ENCODE peak calls at places on chromosome 5, in four cellular contexts. D is pancreas, E is hepatocyte, S is Peyer's patch. H is an unnamed sample. For H3K36me3, the result is how much of the 10 kb centered on the place peaks cover.

GRCh38 chr5:6371079-6371810 is 7.1 kb downstream of the MED10 start:
- DNase-seq in D (no peak), S (no peak), E (no peak), H (no peak)

GRCh38 chr5:115282131-115282530 is 14.3 kb downstream of the CCDC112 start:
- DNase-seq in D (no peak), E (no peak), S (no peak), H (no peak)

GRCh38 chr5:128649183-128649582 is 111.1 kb upstream of the FBN2 start:
- DNase-seq in D (no peak), E (no peak), S (no peak), H (no peak)

GRCh38 chr5:2756211-2756746 is 4.8 kb upstream of the IRX2 start:
- DNase-seq in E (peak), D (no peak), S (no peak), H (peak)

GRCh38 chr5:35803221-35803651 is 53.5 kb upstream of the IL7R start:
- DNase-seq in E (peak), S (no peak), D (no peak), H (peak)

GRCh38 chr5:136738829-136739228 is 373.5 kb upstream of the TRPC7 start:
- DNase-seq in E (no peak), D (no peak), S (no peak), H (no peak)

GRCh38 chr5:33725846-33726245 is 165.9 kb downstream of the ADAMTS12 start:
- DNase-seq in S (no peak), E (no peak), D (no peak), H (no peak)

GRCh38 chr5:109865636-109866035 is 175.9 kb downstream of the MAN2A1 start:
- DNase-seq in E (peak), D (no peak), S (peak), H (no peak)

GRCh38 chr5:65141487-65141886 is 340.2 kb downstream of the ADAMTS6 start:
- DNase-seq in D (no peak), S (no peak), E (no peak), H (no peak)

GRCh38 chr5:143208781-143209510 is 194.5 kb downstream of the NR3C1 start:
- DNase-seq in E (no peak), D (no peak), S (no peak), H (peak)

GRCh38 chr5:13188393-13188792 is 756.1 kb downstream of the DNAH5 start:
- DNase-seq in E (no peak), S (no peak), D (no peak), H (no peak)

GRCh38 chr5:55392669-55393068 is 84.9 kb downstream of the MTREX start:
- DNase-seq in S (no peak), E (no peak), D (no peak), H (no peak)
- H3K36me3 ChIP-seq in S (under half), E (under half), D (under half), H (under half)

DNA sequence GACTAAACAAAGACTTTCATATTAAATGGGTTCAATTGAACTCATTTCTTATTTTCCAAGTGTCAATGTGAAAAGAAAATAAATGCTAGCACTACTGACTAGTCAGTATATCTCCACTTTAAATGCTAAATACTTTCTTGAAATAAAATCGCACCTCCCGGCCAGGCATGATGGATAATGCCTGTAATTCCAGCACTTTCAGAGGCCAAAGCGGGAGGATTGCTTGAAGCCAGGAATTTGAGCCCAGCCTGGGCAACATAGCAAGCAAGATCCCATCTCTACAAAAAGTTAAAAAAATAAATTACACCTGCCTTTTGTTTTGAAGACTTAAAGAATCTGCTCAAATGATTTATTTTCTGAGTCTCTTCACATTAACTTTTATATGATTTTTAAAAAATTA is 34.7 kb downstream of the WDR36 start:
- DNase-seq in S (no peak), E (no peak), D (no peak), H (no peak)
- H3K36me3 ChIP-seq in S (under half), E (under half), D (under half), H (under half)

GRCh38 chr5:79617539-79617938 is 5.3 kb downstream of the TENT2 start:
- DNase-seq in E (no peak), S (no peak), D (no peak), H (no peak)
- H3K36me3 ChIP-seq in E (under half), S (under half), D (under half), H (under half)

GRCh38 chr5:108259306-108259705 is 122.6 kb downstream of the FBXL17 start:
- DNase-seq in S (no peak), D (no peak), E (peak), H (no peak)
- H3K36me3 ChIP-seq in S (under half), D (under half), E (under half), H (under half)

GRCh38 chr5:69113851-69114250 is 20.0 kb downstream of the SLC30A5 start:
- DNase-seq in E (no peak), D (no peak), S (no peak), H (no peak)

GRCh38 chr5:69115526-69115925 is 21.7 kb downstream of the SLC30A5 start:
- DNase-seq in S (no peak), E (no peak), D (no peak), H (no peak)
- H3K36me3 ChIP-seq in S (under half), E (under half), D (under half), H (under half)

DNA sequence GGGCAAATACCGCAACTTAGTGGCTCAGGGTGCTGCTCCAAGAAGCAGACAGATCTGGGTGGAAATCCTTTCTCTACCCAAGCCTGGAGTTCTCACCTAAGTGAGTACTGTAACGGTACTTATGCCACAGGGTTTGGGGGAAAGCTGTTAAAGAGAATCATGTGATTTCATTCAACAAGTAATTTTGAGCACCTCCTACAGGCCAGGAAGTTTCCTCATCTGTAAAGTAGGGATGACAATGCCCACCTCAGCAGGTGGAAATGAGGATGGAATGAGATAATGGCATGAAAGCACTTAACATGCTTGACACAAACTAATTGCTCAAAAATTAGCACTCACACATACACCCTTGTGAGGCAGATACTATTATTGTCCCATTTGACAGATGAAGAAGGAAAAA is 114.1 kb downstream of the JAKMIP2 start:
- DNase-seq in E (no peak), D (no peak), S (no peak), H (no peak)
- H3K36me3 ChIP-seq in E (under half), D (under half), S (under half), H (under half)